ENCODE peak calls at places on chromosome 15, in eight cellular contexts. Q is CD4-positive, alpha-beta T cell; R is GM12865; G is activated naive CD4-positive, alpha-beta T cell treated with anti-CD3 and anti-CD28 coated beads for 36 hours; A is central memory CD8-positive, alpha-beta T cell; T is HEK293T; O is fibroblast of the conjunctiva; V is hypothalamus. X is an unnamed sample.

GRCh38 chr15:101132390-101133180 is 119.3 kb downstream of the CHSY1 start:
- DNase-seq in A (no peak), V (no peak), R (no peak), Q (no peak), O (no peak), G (no peak), T (no peak), X (no peak)

GRCh38 chr15:74461847-74462511 is 1.0 kb upstream of the UBL7 start:
- DNase-seq in V (no peak), G (no peak), O (no peak), T (peak), A (no peak), R (peak), Q (no peak), X (no peak)

GRCh38 chr15:38854506-38854905 is 289.9 kb upstream of the RASGRP1 start:
- DNase-seq in V (no peak), R (no peak), A (no peak), T (no peak), G (no peak), Q (no peak), O (peak), X (no peak)

GRCh38 chr15:73440571-73440970 is 2.4 kb upstream of the REC114 start:
- DNase-seq in O (no peak), G (no peak), V (no peak), A (no peak), T (no peak), Q (no peak), R (no peak), X (no peak)

GRCh38 chr15:81752974-81753373 is 292.8 kb downstream of the MEX3B start:
- DNase-seq in Q (no peak), R (no peak), A (no peak), G (no peak), T (no peak), O (peak), V (no peak), X (no peak)

GRCh38 chr15:34837246-34838016 is 42.1 kb upstream of the ACTC1 start:
- DNase-seq in G (no peak), Q (no peak), R (no peak), A (no peak), V (no peak), T (no peak), O (peak), X (no peak)

GRCh38 chr15:77838061-77838460 is 205.3 kb upstream of the LINGO1 start:
- DNase-seq in Q (no peak), O (no peak), R (no peak), G (no peak), V (no peak), T (no peak), A (no peak), X (no peak)

GRCh38 chr15:67563961-67564570 is 21.6 kb downstream of the MAP2K5 start:
- DNase-seq in V (no peak), O (no peak), A (no peak), T (no peak), G (no peak), Q (no peak), R (peak), X (no peak)

GRCh38 chr15:90845201-90845949 is 23.0 kb upstream of the FURIN start:
- DNase-seq in A (no peak), T (no peak), G (peak), O (peak), R (peak), Q (no peak), V (no peak), X (no peak)

GRCh38 chr15:100531823-100532222 is 3.1 kb upstream of the CERS3 start:
- DNase-seq in O (no peak), A (no peak), R (no peak), G (no peak), V (no peak), Q (no peak), T (no peak), X (no peak)

GRCh38 chr15:44296625-44297524 is 8.4 kb downstream of the GOLM2 start:
- DNase-seq in R (peak), T (no peak), V (no peak), O (no peak), A (no peak), G (no peak), Q (no peak), X (no peak)

GRCh38 chr15:24878153-24878552 is 76.6 kb upstream of the SNRPN start:
- DNase-seq in R (no peak), V (no peak), O (peak), A (no peak), T (no peak), G (peak), Q (no peak), X (no peak)

GRCh38 chr15:81516012-81516411 is 142.0 kb upstream of the TMC3 start:
- DNase-seq in G (no peak), T (no peak), R (no peak), Q (no peak), A (no peak), O (no peak), V (no peak), X (no peak)

GRCh38 chr15:57591822-57592367 is at the start of gene MYZAP:
- DNase-seq in O (no peak), G (peak), A (no peak), T (peak), Q (peak), R (no peak), V (no peak), X (no peak)

GRCh38 chr15:101071651-101072050 is 152.5 kb downstream of the LRRK1 start:
- DNase-seq in G (no peak), Q (no peak), V (no peak), O (no peak), T (no peak), A (no peak), R (no peak), X (no peak)

GRCh38 chr15:92163641-92164040 is 230.0 kb upstream of the ST8SIA2 start:
- DNase-seq in R (no peak), T (no peak), A (no peak), V (no peak), Q (no peak), O (no peak), G (no peak), X (no peak)

GRCh38 chr15:98232761-98233160 is 272.3 kb downstream of the ARRDC4 start:
- DNase-seq in A (no peak), R (no peak), V (no peak), O (no peak), G (no peak), T (no peak), Q (no peak), X (no peak)

GRCh38 chr15:101558217-101558941 is 68.9 kb upstream of the PCSK6 start:
- DNase-seq in V (no peak), Q (no peak), A (no peak), O (no peak), R (no peak), T (no peak), G (no peak), X (no peak)

X was measured in iPS DF 6.9.